ENCODE peak calls at places on chromosomes 3 and 15, in seven cellular contexts. One of them, this sample, is unnamed.

GRCh38 chr3:158166223-158166622 is 56.3 kb downstream of the RSRC1 start:
- DNase-seq in NT2/D1: no peak
- DNase-seq in trophoblast cell: no peak
- DNase-seq in breast epithelium: no peak
- DNase-seq in AG04449: no peak
- DNase-seq in HCT116: no peak
- DNase-seq in GM23338: no peak
- DNase-seq in this sample: no peak

GRCh38 chr15:47294765-47295259 is 422.5 kb upstream of the SEMA6D start:
- DNase-seq in GM23338: no peak
- DNase-seq in trophoblast cell: peak; percentile 15
- DNase-seq in AG04449: no peak
- DNase-seq in NT2/D1: no peak
- DNase-seq in breast epithelium: no peak
- DNase-seq in HCT116: no peak
- DNase-seq in this sample: peak; percentile 5

GRCh38 chr3:1677576-1678164 is 421.0 kb upstream of the CNTN4 start:
- DNase-seq in GM23338: peak; percentile 2
- DNase-seq in NT2/D1: no peak
- DNase-seq in trophoblast cell: no peak
- DNase-seq in AG04449: no peak
- DNase-seq in breast epithelium: no peak
- DNase-seq in HCT116: no peak
- DNase-seq in this sample: no peak

GRCh38 chr3:157251685-157252084 is 91.7 kb upstream of the CCNL1 start:
- DNase-seq in trophoblast cell: no peak
- DNase-seq in breast epithelium: no peak
- DNase-seq in AG04449: no peak
- DNase-seq in GM23338: no peak
- DNase-seq in NT2/D1: no peak
- DNase-seq in HCT116: no peak
- DNase-seq in this sample: no peak

GRCh38 chr3:5757213-5757804 is 569.8 kb downstream of the EDEM1 start:
- DNase-seq in AG04449: no peak
- DNase-seq in breast epithelium: no peak
- DNase-seq in trophoblast cell: peak; percentile 39
- DNase-seq in HCT116: no peak
- DNase-seq in GM23338: no peak
- DNase-seq in NT2/D1: no peak
- DNase-seq in this sample: no peak

GRCh38 chr3:188916934-188917391 is 254.8 kb upstream of the TPRG1 start:
- DNase-seq in GM23338: no peak
- DNase-seq in NT2/D1: no peak
- DNase-seq in trophoblast cell: no peak
- DNase-seq in breast epithelium: no peak
- DNase-seq in HCT116: no peak
- DNase-seq in AG04449: no peak
- DNase-seq in this sample: no peak

GRCh38 chr15:42495361-42496212 is at the start of gene SNAP23:
- DNase-seq in trophoblast cell: peak; percentile 91
- DNase-seq in AG04449: peak; percentile 84
- DNase-seq in NT2/D1: peak; percentile 70
- DNase-seq in HCT116: peak; percentile 64
- DNase-seq in GM23338: peak; percentile 95
- DNase-seq in breast epithelium: peak; percentile 95
- DNase-seq in this sample: peak; percentile 91

GRCh38 chr3:106392905-106393304 is 524.1 kb upstream of the CBLB start:
- DNase-seq in breast epithelium: no peak
- DNase-seq in GM23338: no peak
- DNase-seq in HCT116: no peak
- DNase-seq in AG04449: no peak
- DNase-seq in trophoblast cell: no peak
- DNase-seq in NT2/D1: no peak
- DNase-seq in this sample: no peak

GRCh38 chr3:123375014-123375940 is 73.6 kb downstream of the ADCY5 start:
- DNase-seq in AG04449: no peak
- DNase-seq in breast epithelium: peak; percentile 12
- DNase-seq in trophoblast cell: no peak
- DNase-seq in HCT116: no peak
- DNase-seq in NT2/D1: no peak
- DNase-seq in GM23338: peak; percentile 72
- DNase-seq in this sample: no peak

GRCh38 chr3:47082519-47082918 is 81.4 kb downstream of the SETD2 start:
- DNase-seq in trophoblast cell: no peak
- DNase-seq in NT2/D1: no peak
- DNase-seq in breast epithelium: no peak
- DNase-seq in AG04449: peak; percentile 12
- DNase-seq in HCT116: no peak
- DNase-seq in GM23338: no peak
- DNase-seq in this sample: peak; percentile 10

GRCh38 chr3:172120912-172121311 is 81.5 kb downstream of the FNDC3B start:
- DNase-seq in NT2/D1: no peak
- DNase-seq in GM23338: no peak
- DNase-seq in AG04449: no peak
- DNase-seq in trophoblast cell: peak; percentile 64
- DNase-seq in breast epithelium: no peak
- DNase-seq in HCT116: no peak
- DNase-seq in this sample: no peak

GRCh38 chr3:1082024-1082633 is 10.7 kb upstream of the CNTN6 start:
- DNase-seq in trophoblast cell: peak; percentile 54
- DNase-seq in GM23338: peak; percentile 85
- DNase-seq in NT2/D1: peak; percentile 42
- DNase-seq in AG04449: no peak
- DNase-seq in HCT116: no peak
- DNase-seq in breast epithelium: peak; percentile 54
- DNase-seq in this sample: peak; percentile 27

GRCh38 chr3:60355825-60356224 is 895.4 kb downstream of the FHIT start:
- DNase-seq in AG04449: no peak
- DNase-seq in GM23338: no peak
- DNase-seq in breast epithelium: no peak
- DNase-seq in NT2/D1: no peak
- DNase-seq in trophoblast cell: no peak
- DNase-seq in HCT116: no peak
- DNase-seq in this sample: no peak

GRCh38 chr3:195115598-195115905 is 155.4 kb downstream of the XXYLT1 start:
- DNase-seq in HCT116: no peak
- DNase-seq in trophoblast cell: no peak
- DNase-seq in NT2/D1: no peak
- DNase-seq in breast epithelium: no peak
- DNase-seq in GM23338: no peak
- DNase-seq in AG04449: no peak
- DNase-seq in this sample: no peak

GRCh38 chr3:118117061-118117460 is 917.6 kb downstream of the IGSF11 start:
- DNase-seq in GM23338: no peak
- DNase-seq in AG04449: no peak
- DNase-seq in NT2/D1: no peak
- DNase-seq in trophoblast cell: no peak
- DNase-seq in HCT116: no peak
- DNase-seq in breast epithelium: no peak
- DNase-seq in this sample: no peak

GRCh38 chr15:39629376-39629775 is 48.5 kb downstream of the THBS1 start:
- DNase-seq in HCT116: no peak
- DNase-seq in trophoblast cell: no peak
- DNase-seq in GM23338: no peak
- DNase-seq in NT2/D1: no peak
- DNase-seq in AG04449: no peak
- DNase-seq in breast epithelium: no peak
- DNase-seq in this sample: no peak

GRCh38 chr3:126152458-126152857 is 27.9 kb downstream of the ALDH1L1 start:
- DNase-seq in GM23338: no peak
- DNase-seq in breast epithelium: no peak
- DNase-seq in NT2/D1: no peak
- DNase-seq in HCT116: no peak
- DNase-seq in AG04449: no peak
- DNase-seq in trophoblast cell: no peak
- DNase-seq in this sample: no peak

GRCh38 chr3:118802325-118803095 is 232.1 kb downstream of the IGSF11 start:
- DNase-seq in HCT116: no peak
- DNase-seq in GM23338: no peak
- DNase-seq in NT2/D1: no peak
- DNase-seq in AG04449: no peak
- DNase-seq in breast epithelium: no peak
- DNase-seq in trophoblast cell: no peak
- DNase-seq in this sample: no peak

GRCh38 chr15:39397883-39398282 is 183.0 kb upstream of the THBS1 start:
- DNase-seq in GM23338: no peak
- DNase-seq in AG04449: no peak
- DNase-seq in breast epithelium: no peak
- DNase-seq in trophoblast cell: no peak
- DNase-seq in NT2/D1: no peak
- DNase-seq in HCT116: no peak
- DNase-seq in this sample: no peak

GRCh38 chr3:152322756-152323155 is 54.0 kb downstream of the MBNL1 start:
- DNase-seq in GM23338: no peak
- DNase-seq in NT2/D1: no peak
- DNase-seq in trophoblast cell: peak; percentile 23
- DNase-seq in HCT116: no peak
- DNase-seq in breast epithelium: no peak
- DNase-seq in AG04449: no peak
- DNase-seq in this sample: no peak

GRCh38 chr3:69085543-69086132 is 901 bp downstream of the ARL6IP5 start:
- DNase-seq in trophoblast cell: no peak
- DNase-seq in GM23338: no peak
- DNase-seq in HCT116: no peak
- DNase-seq in AG04449: no peak
- DNase-seq in breast epithelium: no peak
- DNase-seq in NT2/D1: no peak
- DNase-seq in this sample: no peak

GRCh38 chr15:99212401-99212800 is 37.0 kb downstream of the TTC23 start:
- DNase-seq in AG04449: peak; percentile 12
- DNase-seq in HCT116: no peak
- DNase-seq in trophoblast cell: peak; percentile 16
- DNase-seq in GM23338: no peak
- DNase-seq in NT2/D1: no peak
- DNase-seq in breast epithelium: no peak
- DNase-seq in this sample: peak; percentile 2

GRCh38 chr15:43974852-43975251 is 148.1 kb downstream of the WDR76 start:
- DNase-seq in GM23338: no peak
- DNase-seq in trophoblast cell: no peak
- DNase-seq in HCT116: no peak
- DNase-seq in breast epithelium: no peak
- DNase-seq in NT2/D1: no peak
- DNase-seq in AG04449: no peak
- DNase-seq in this sample: no peak

DNA sequence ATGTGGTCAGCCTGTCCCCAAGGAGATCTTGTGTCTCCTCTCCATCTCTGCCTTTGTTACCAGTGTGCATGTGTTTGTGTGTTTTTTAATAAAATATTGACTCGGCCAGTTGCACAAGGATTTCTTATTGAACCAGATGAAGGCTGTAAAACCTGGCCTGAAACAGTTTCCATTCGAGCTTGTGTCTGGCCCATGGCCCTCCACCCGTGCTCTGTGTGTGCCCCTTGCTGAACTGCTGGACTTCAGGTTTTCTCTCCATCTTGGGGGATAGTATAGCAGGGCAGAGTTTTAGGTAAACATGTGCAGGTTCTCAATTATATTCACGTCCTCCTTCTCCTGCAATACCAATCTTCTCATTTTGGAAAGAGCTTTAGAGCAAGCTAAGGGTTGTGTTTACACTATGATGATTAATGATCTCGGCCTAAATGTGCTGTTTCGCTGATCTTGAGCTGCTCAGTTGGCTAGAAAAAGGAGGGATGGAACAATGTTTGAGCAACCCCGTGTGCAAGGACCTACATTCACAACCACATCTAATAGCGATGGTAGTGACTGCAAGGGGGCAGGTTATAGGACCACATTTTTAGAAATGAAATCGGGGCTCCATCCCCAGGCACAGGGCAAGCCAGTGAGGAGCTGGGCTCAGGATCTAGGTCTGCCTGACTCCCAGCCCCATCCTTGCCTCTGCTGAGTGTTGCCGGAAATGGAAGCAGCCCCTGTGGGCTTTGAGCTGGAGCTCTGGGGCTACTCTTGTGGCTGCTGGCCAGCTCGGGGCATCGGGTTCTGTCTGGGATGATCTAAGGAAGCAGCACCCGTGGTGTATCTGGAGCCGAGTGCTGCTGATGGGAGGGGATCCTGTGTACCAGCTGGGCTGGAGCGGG is 47.7 kb downstream of the CMTM6 start:
- DNase-seq in NT2/D1: no peak
- DNase-seq in HCT116: no peak
- DNase-seq in AG04449: no peak
- DNase-seq in GM23338: no peak
- DNase-seq in breast epithelium: no peak
- DNase-seq in trophoblast cell: no peak
- DNase-seq in this sample: no peak
- H3K4me3 ChIP-seq in NT2/D1: no peak overlapping the region
- H3K4me3 ChIP-seq in HCT116: no peak overlapping the region
- H3K4me3 ChIP-seq in AG04449: no peak overlapping the region
- H3K4me3 ChIP-seq in GM23338: no peak overlapping the region
- H3K4me3 ChIP-seq in breast epithelium: no peak overlapping the region
- H3K4me3 ChIP-seq in trophoblast cell: no peak overlapping the region
- H3K4me3 ChIP-seq in this sample: no peak overlapping the region

GRCh38 chr3:100170492-100170891 is 56.2 kb upstream of the FILIP1L start:
- DNase-seq in HCT116: no peak
- DNase-seq in trophoblast cell: no peak
- DNase-seq in GM23338: no peak
- DNase-seq in NT2/D1: no peak
- DNase-seq in breast epithelium: no peak
- DNase-seq in AG04449: no peak
- DNase-seq in this sample: no peak
- H3K4me3 ChIP-seq in HCT116: no peak overlapping the region
- H3K4me3 ChIP-seq in trophoblast cell: no peak overlapping the region
- H3K4me3 ChIP-seq in GM23338: no peak overlapping the region
- H3K4me3 ChIP-seq in NT2/D1: no peak overlapping the region
- H3K4me3 ChIP-seq in breast epithelium: no peak overlapping the region
- H3K4me3 ChIP-seq in AG04449: no peak overlapping the region
- H3K4me3 ChIP-seq in this sample: no peak overlapping the region

DNA sequence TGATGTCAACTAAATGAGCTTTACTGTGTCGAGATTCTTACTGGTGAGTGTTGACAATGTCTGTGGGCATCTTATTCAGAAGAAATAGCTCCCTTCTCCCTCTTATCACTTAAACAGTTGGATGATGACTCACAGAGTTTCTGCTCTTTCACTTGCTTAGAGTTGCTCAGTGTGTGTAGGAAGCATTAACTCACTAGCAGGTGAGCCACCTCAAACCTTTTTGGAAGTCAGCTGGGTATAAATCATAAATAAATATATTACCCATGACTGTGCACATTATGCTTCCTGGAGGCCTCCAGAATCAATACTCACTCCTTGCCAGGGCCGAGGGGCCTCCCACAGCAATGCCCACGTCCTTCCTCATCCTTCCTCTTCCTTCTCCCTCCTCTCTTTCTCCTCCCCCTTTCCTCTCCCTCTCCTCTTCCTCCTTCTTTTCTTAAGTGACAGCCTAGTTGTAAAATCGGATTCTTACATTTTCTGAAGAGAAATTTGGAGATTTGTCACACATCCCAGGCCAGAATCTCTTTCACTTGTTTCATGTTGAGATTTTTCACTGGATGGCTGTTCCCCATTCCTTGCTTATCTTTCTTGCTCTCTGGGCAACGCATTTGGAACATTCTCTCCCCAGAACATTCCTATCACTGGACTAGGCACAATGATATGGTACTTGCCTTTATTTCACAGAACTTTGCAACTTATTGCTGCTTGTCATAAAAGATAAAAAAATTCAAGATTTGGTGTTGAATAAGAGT is 17.5 kb downstream of the SHC4 start:
- DNase-seq in GM23338: no peak
- DNase-seq in AG04449: no peak
- DNase-seq in breast epithelium: no peak
- DNase-seq in trophoblast cell: peak; percentile 60
- DNase-seq in HCT116: no peak
- DNase-seq in NT2/D1: no peak
- DNase-seq in this sample: no peak
- H3K4me3 ChIP-seq in GM23338: no peak overlapping the region
- H3K4me3 ChIP-seq in AG04449: no peak overlapping the region
- H3K4me3 ChIP-seq in breast epithelium: no peak overlapping the region
- H3K4me3 ChIP-seq in trophoblast cell: no peak overlapping the region
- H3K4me3 ChIP-seq in HCT116: no peak overlapping the region
- H3K4me3 ChIP-seq in NT2/D1: no peak overlapping the region
- H3K4me3 ChIP-seq in this sample: no peak overlapping the region

GRCh38 chr3:76383781-76384180 is 598.4 kb upstream of the ZNF717 start:
- DNase-seq in HCT116: no peak
- DNase-seq in breast epithelium: no peak
- DNase-seq in AG04449: no peak
- DNase-seq in NT2/D1: no peak
- DNase-seq in trophoblast cell: no peak
- DNase-seq in GM23338: no peak
- DNase-seq in this sample: no peak
- H3K4me3 ChIP-seq in HCT116: no peak overlapping the region
- H3K4me3 ChIP-seq in breast epithelium: no peak overlapping the region
- H3K4me3 ChIP-seq in AG04449: no peak overlapping the region
- H3K4me3 ChIP-seq in NT2/D1: no peak overlapping the region
- H3K4me3 ChIP-seq in trophoblast cell: no peak overlapping the region
- H3K4me3 ChIP-seq in GM23338: no peak overlapping the region
- H3K4me3 ChIP-seq in this sample: no peak overlapping the region

This sample was measured in skeletal muscle cell.